ENCODE peak calls at places on chromosomes 2 and 18, in four cellular contexts. Y, F, U and P are unnamed samples.

GRCh38 chr2:45237850-45238542 is 228.7 kb upstream of the SIX2 start:
- DNase-seq in F (peak), U (peak), Y (no peak), P (no peak)

GRCh38 chr18:39205565-39205964 is 1640.0 kb upstream of the CELF4 start:
- DNase-seq in U (no peak), F (peak), Y (no peak), P (no peak)

GRCh38 chr2:71018625-71019024 is 24.0 kb upstream of the TEX261 start:
- DNase-seq in F (no peak), Y (no peak), U (no peak), P (no peak)

GRCh38 chr2:160491922-160492371 is 1.7 kb downstream of the RBMS1 start:
- DNase-seq in F (peak), Y (no peak), U (no peak), P (no peak)

GRCh38 chr2:224400174-224400810 is 1.6 kb downstream of the FAM124B start:
- DNase-seq in Y (no peak), U (no peak), F (no peak), P (no peak)

GRCh38 chr2:71613953-71614925 is 160.9 kb downstream of the DYSF start:
- DNase-seq in Y (peak), F (no peak), U (no peak), P (no peak)

GRCh38 chr2:211033765-211034164 is 477.4 kb downstream of the CPS1 start:
- DNase-seq in U (no peak), F (peak), Y (no peak), P (peak)

GRCh38 chr18:44789704-44790103 is 109.0 kb downstream of the SETBP1 start:
- DNase-seq in U (no peak), F (peak), Y (no peak), P (peak)

GRCh38 chr2:215161301-215161829 is 22.9 kb upstream of the ABCA12 start:
- DNase-seq in Y (no peak), U (no peak), F (no peak), P (no peak)

GRCh38 chr18:36634573-36635216 is 194.1 kb downstream of the TPGS2 start:
- DNase-seq in U (no peak), F (no peak), Y (no peak), P (no peak)

GRCh38 chr2:15050483-15050882 is 418.0 kb downstream of the LRATD1 start:
- DNase-seq in U (no peak), Y (no peak), F (no peak), P (no peak)

GRCh38 chr2:28603821-28604220 is 108.0 kb downstream of the PLB1 start:
- DNase-seq in Y (no peak), U (no peak), F (no peak), P (no peak)

GRCh38 chr2:189267491-189267890 is 87.9 kb upstream of the COL5A2 start:
- DNase-seq in F (no peak), Y (no peak), U (no peak), P (no peak)

DNA sequence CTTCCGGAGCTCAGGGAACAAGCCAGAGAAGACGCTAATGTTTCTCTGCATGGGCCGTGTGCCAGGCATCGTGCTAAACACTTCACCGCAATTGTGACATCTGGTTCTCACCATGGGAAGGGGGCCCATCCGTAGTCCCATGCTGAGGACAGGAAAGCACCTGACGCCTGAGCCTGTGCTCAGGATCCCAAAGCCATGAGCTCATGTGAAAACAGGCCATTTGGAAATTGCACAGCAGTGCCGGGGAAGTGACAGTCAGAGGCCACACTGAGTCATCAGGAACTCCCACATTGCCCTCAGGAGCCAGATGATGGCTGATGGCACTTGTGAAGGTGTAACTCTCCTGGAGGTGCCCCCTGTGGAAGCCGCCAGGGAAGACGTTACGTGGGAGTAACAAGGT is 141.0 kb downstream of the INHBB start:
- DNase-seq in Y (no peak), U (peak), F (peak), P (peak)
- TF ChIP-seq ELF4 in Y (no peak), U (no peak), F (no peak), P (no peak)

DNA sequence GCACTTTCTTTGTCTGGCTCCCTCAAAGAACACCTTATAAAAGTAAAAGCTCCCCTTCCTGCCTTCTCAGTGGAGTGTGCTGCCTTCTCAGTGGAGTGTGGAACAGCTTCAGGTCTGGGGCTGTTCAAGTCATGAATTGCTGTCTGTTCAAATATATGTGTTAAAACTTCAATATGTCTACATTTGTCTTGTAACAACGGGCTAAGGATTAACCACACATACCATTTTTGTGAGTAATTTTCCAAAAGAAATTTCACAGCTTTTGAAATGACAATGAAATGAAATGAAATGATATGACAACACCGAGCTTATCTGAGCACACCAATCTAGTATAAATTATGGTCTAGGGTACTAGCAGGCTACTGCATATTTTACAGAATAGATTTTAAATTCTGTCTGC is 42.9 kb downstream of the CABYR start:
- DNase-seq in F (no peak), Y (no peak), U (no peak), P (no peak)
- TF ChIP-seq ELF4 in F (no peak), Y (no peak), U (no peak), P (no peak)

GRCh38 chr2:16613475-16613874 is 52.2 kb downstream of the CYRIA start:
- DNase-seq in U (peak), Y (no peak), F (peak), P (peak)
- TF ChIP-seq ELF4 in U (no peak), Y (no peak), F (no peak), P (no peak)

DNA sequence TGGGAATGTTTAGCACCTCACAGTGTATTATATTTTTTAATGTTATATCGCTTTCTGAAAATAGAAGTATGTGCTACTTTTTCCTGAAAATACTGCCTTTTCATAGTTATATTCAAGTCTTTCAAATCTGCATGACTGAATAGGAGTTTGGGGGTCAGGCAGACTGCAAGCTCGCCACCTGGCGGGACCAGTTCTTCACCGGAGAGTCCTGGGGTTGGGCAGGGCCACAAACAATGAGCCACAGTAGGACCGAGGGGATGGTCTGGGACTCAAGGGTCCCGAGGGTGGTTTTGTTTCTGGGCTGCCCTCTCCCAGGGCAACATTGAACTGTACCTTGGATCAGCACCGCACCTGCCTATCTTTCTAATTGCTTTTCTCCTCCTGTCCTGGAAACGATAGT is 70.6 kb downstream of the VWA3B start:
- DNase-seq in F (no peak), U (peak), Y (peak), P (no peak)
- TF ChIP-seq ELF4 in F (no peak), U (no peak), Y (no peak), P (no peak)

GRCh38 chr18:61530681-61531080 is 197.5 kb downstream of the CDH20 start:
- DNase-seq in U (no peak), F (no peak), Y (no peak), P (no peak)

GRCh38 chr18:61528961-61529360 is 195.7 kb downstream of the CDH20 start:
- DNase-seq in F (no peak), U (no peak), Y (no peak), P (no peak)

GRCh38 chr18:61535401-61535800 is 202.2 kb downstream of the CDH20 start:
- DNase-seq in Y (no peak), U (no peak), F (no peak), P (no peak)

GRCh38 chr18:61531891-61532290 is 198.7 kb downstream of the CDH20 start:
- DNase-seq in Y (no peak), U (no peak), F (no peak), P (no peak)

GRCh38 chr18:61531182-61531581 is 198.0 kb downstream of the CDH20 start:
- DNase-seq in F (no peak), Y (no peak), U (no peak), P (no peak)
- TF ChIP-seq ELF4 in F (no peak), Y (no peak), U (no peak), P (no peak)

DNA sequence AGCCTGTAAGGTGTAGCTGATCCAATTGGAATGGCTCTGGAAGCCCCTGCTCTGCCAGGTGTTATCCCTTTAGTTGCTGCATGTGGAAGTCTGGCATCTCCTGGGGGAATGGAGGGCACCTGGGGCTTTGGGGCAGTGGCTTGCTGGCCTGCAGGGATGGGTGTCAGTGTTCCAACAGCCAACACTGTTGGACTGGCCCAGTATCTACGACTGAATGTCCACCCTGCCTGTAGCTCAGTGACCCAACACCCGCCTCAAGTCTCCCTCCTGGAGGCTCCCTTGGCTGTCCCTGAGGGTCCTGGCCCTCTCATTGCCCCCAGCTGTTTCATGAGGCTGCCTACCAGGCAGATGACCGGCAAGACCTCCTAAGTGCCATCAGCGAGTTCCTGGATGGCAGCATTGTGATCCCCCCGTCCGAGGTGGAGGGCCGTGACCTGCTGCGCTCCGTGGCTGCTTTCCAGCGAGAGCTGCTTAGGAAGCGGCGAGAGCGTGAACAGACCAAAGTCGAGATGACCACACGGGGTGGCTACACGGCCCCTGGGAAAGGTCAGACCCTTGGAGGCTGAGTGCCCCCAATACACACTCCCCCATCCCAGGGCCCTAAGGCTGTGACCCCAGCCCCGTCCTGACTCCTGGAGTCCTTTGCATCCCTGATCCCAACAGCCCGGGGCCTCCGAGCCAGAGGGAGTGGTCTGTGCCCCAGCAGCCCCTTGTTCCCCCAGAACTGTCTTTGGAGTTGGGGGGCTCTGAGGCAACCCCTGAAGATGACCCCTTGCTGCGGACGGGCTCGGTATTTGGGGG is 7.7 kb downstream of the SLC4A3 start:
- DNase-seq in U (no peak), F (no peak), Y (no peak), P (no peak)
- TF ChIP-seq ELF4 in U (no peak), F (no peak), Y (no peak), P (no peak)

DNA sequence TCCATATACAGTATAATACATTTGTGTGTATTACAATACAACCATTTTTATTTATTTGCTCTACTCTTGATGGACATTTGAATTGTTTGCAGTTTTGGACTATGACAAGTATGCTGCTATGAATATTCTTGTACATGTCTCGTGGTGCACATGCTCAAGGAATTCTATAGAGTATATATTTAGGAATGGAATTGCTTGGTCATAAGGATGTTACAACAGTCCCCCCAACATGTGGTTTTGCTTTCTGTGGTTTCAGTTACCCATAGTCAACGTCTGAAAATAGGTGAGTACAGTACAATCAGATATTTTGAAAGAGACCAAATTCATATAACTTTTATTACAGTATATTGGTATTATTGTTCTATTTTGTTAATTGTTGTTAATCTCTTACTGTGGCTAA is 24.1 kb upstream of the PLEKHM3 start:
- DNase-seq in F (no peak), Y (no peak), U (no peak), P (no peak)
- TF ChIP-seq ELF4 in F (no peak), Y (no peak), U (no peak), P (no peak)